ENCODE peak calls at places on chromosome 2, in four cellular contexts. One of them, this sample, is unnamed.

GRCh38 chr2:150136407-150136806 is 351.1 kb downstream of the RND3 start:
- DNase-seq in H1: no peak
- DNase-seq in GM12878: no peak
- DNase-seq in SK-N-SH: no peak
- DNase-seq in this sample: no peak

GRCh38 chr2:105104208-105104731 is 66.4 kb downstream of the MRPS9 start:
- DNase-seq in H1: no peak
- DNase-seq in GM12878: no peak
- DNase-seq in SK-N-SH: no peak
- DNase-seq in this sample: no peak

GRCh38 chr2:173149491-173149890 is 73.8 kb downstream of the MAP3K20 start:
- DNase-seq in SK-N-SH: no peak
- DNase-seq in H1: no peak
- DNase-seq in GM12878: peak; percentile 35
- DNase-seq in this sample: no peak

GRCh38 chr2:175557810-175558377 is 376.4 kb upstream of the ATP5MC3 start:
- DNase-seq in SK-N-SH: no peak
- DNase-seq in H1: no peak
- DNase-seq in GM12878: no peak
- DNase-seq in this sample: no peak

GRCh38 chr2:165149439-165149838 is 54.4 kb downstream of the SCN3A start:
- DNase-seq in SK-N-SH: no peak
- DNase-seq in GM12878: peak; percentile 35
- DNase-seq in H1: no peak
- DNase-seq in this sample: no peak

GRCh38 chr2:118812530-118812929 is 34.9 kb downstream of the EN1 start:
- DNase-seq in SK-N-SH: no peak
- DNase-seq in GM12878: no peak
- DNase-seq in H1: no peak
- DNase-seq in this sample: no peak

GRCh38 chr2:195304310-195304709 is 352.7 kb upstream of the SLC39A10 start:
- DNase-seq in SK-N-SH: no peak
- DNase-seq in GM12878: no peak
- DNase-seq in H1: peak; percentile 13
- DNase-seq in this sample: peak; percentile 16

GRCh38 chr2:240509667-240510512 is 47.9 kb downstream of the ANKMY1 start:
- DNase-seq in H1: no peak
- DNase-seq in GM12878: no peak
- DNase-seq in SK-N-SH: peak; percentile 9
- DNase-seq in this sample: no peak

GRCh38 chr2:174874081-174874480 is 109.8 kb upstream of the CHRNA1 start:
- DNase-seq in GM12878: no peak
- DNase-seq in SK-N-SH: no peak
- DNase-seq in H1: no peak
- DNase-seq in this sample: no peak

GRCh38 chr2:218438601-218439000 is 19.7 kb downstream of the VIL1 start:
- DNase-seq in SK-N-SH: no peak
- DNase-seq in GM12878: no peak
- DNase-seq in H1: no peak
- DNase-seq in this sample: no peak

GRCh38 chr2:111999809-112000208 is 55.3 kb upstream of the TMEM87B start:
- DNase-seq in GM12878: no peak
- DNase-seq in H1: no peak
- DNase-seq in SK-N-SH: no peak
- DNase-seq in this sample: no peak
- TF ChIP-seq NRF1 in GM12878: no peak
- TF ChIP-seq NRF1 in H1: no peak
- TF ChIP-seq NRF1 in SK-N-SH: no peak
- TF ChIP-seq NRF1 in this sample: no peak

DNA sequence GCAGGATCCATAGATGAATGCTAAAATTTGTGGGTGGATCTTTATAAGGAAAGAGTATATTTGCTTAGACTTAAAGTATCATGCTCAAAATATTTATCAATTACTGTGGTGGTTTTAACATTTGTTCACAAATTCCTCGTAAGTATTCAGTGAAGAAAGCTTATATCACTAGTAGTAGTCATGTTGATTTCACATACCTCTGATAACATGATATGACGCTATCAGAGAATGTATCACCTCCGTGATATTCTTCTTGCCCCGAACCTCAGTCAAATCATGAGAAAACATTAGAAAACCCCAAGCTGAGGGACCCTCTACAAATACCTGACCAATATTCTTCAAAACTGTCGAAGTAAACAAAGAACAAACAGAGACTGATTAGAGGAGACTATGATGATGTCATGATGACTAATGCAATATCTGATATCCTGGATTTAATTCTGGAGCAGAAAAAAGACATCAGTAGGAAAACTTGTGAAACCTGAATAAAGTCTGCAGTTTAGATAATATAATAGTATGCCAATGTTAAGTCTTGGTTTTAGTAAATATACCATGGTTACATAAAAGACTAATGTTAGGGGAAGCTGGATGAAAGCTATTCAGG is 85.6 kb upstream of the SPOPL start:
- DNase-seq in H1: no peak
- DNase-seq in GM12878: no peak
- DNase-seq in SK-N-SH: no peak
- DNase-seq in this sample: no peak
- TF ChIP-seq NRF1 in H1: no peak
- TF ChIP-seq NRF1 in GM12878: no peak
- TF ChIP-seq NRF1 in SK-N-SH: no peak
- TF ChIP-seq NRF1 in this sample: no peak

DNA sequence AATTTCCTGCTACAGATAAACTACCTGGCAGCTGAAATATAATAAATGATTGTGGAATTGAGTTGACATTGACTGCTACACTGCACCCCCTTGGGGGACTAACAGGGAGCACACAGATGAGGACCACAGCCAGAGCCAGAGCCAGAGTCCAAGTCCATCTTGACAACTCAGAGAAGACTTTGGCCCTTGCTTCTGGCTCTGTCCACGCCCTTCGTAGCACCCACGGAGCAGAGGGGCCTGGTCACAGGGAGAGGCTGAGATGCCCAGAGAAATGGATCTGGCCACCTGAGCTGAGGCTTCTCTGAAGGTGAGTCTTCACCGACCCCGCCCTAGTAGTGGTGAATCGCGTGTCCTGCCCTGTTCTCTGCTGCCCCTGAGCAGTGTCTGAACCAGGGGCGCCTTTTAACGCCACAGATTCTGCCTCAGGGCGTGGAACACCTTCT is 35.8 kb upstream of the MAT2A start:
- DNase-seq in SK-N-SH: no peak
- DNase-seq in GM12878: no peak
- DNase-seq in H1: no peak
- DNase-seq in this sample: no peak
- TF ChIP-seq NRF1 in SK-N-SH: no peak
- TF ChIP-seq NRF1 in GM12878: no peak
- TF ChIP-seq NRF1 in H1: no peak
- TF ChIP-seq NRF1 in this sample: no peak

GRCh38 chr2:25548587-25548986 is 124.8 kb downstream of the DTNB start:
- DNase-seq in SK-N-SH: peak; percentile 86
- DNase-seq in GM12878: no peak
- DNase-seq in H1: no peak
- DNase-seq in this sample: no peak
- TF ChIP-seq NRF1 in SK-N-SH: no peak
- TF ChIP-seq NRF1 in GM12878: no peak
- TF ChIP-seq NRF1 in H1: no peak
- TF ChIP-seq NRF1 in this sample: no peak

GRCh38 chr2:47656715-47657600 is 126.0 kb upstream of the MSH6 start:
- DNase-seq in GM12878: no peak
- DNase-seq in SK-N-SH: no peak
- DNase-seq in H1: no peak
- DNase-seq in this sample: no peak
- TF ChIP-seq NRF1 in GM12878: no peak
- TF ChIP-seq NRF1 in SK-N-SH: no peak
- TF ChIP-seq NRF1 in H1: no peak
- TF ChIP-seq NRF1 in this sample: no peak